ENCODE peak calls at places on chromosome 19, in seven cellular contexts. S is esophagus squamous epithelium, O is tibial nerve, Y is WERI-Rb-1, C is AG04449, G is upper lobe of right lung, K is stomach. Z is an unnamed sample.

GRCh38 chr19:42024622-42025111 is 30.6 kb upstream of the ATP1A3 start:
- DNase-seq in S (no peak), O (no peak), Y (no peak), C (no peak), G (no peak), K (no peak), Z (no peak)

GRCh38 chr19:49887653-49888477 is 8.8 kb downstream of the IL4I1 start:
- DNase-seq in S (no peak), O (no peak), Y (peak; percentile 73), C (no peak), G (peak; percentile 64), K (no peak), Z (no peak)

GRCh38 chr19:1567116-1567847 is 843 bp downstream of the MEX3D start:
- DNase-seq in S (no peak), O (no peak), Y (no peak), C (no peak), G (peak; percentile 74), K (peak; percentile 45), Z (no peak)

GRCh38 chr19:504634-505033 is 2.7 kb upstream of the TPGS1 start:
- DNase-seq in S (no peak), O (no peak), Y (no peak), C (no peak), G (no peak), K (no peak), Z (no peak)

GRCh38 chr19:2361259-2362038 is 1.4 kb downstream of the TMPRSS9 start:
- DNase-seq in S (no peak), O (no peak), Y (no peak), C (no peak), G (no peak), K (no peak), Z (no peak)

GRCh38 chr19:15372891-15373301 is 6.7 kb downstream of the AKAP8 start:
- DNase-seq in S (no peak), O (no peak), Y (no peak), C (no peak), G (no peak), K (no peak), Z (no peak)

GRCh38 chr19:995051-995827 is 5.0 kb upstream of the GRIN3B start:
- DNase-seq in S (no peak), O (no peak), Y (no peak), C (no peak), G (peak; percentile 84), K (no peak), Z (no peak)

GRCh38 chr19:41606215-41606837 is 20.5 kb downstream of the CEACAM4 start:
- DNase-seq in S (no peak), O (no peak), Y (no peak), C (no peak), G (no peak), K (peak; percentile 11), Z (no peak)

GRCh38 chr19:40612831-40613668 is 11.9 kb downstream of the LTBP4 start:
- DNase-seq in S (peak; percentile 25), O (peak; percentile 70), Y (no peak), C (no peak), G (peak; percentile 88), K (peak; percentile 72), Z (no peak)

GRCh38 chr19:56348289-56348877 is 33.7 kb upstream of the ZSCAN5A start:
- DNase-seq in S (no peak), O (no peak), Y (peak; percentile 41), C (no peak), G (no peak), K (no peak), Z (no peak)

GRCh38 chr19:16017138-16017490 is 59.2 kb upstream of the TPM4 start:
- DNase-seq in S (no peak), O (no peak), Y (no peak), C (no peak), G (peak; percentile 37), K (peak; percentile 17), Z (no peak)

GRCh38 chr19:15934332-15935078 is at the start of gene CYP4F11:
- DNase-seq in S (no peak), O (peak; percentile 23), Y (no peak), C (no peak), G (peak; percentile 92), K (peak; percentile 96), Z (no peak)

GRCh38 chr19:8526345-8527062 is 12.5 kb upstream of the ZNF414 start:
- DNase-seq in S (no peak), O (peak; percentile 91), Y (peak; percentile 95), C (peak; percentile 51), G (peak; percentile 94), K (peak; percentile 93), Z (no peak)

GRCh38 chr19:16876904-16877361 is 11.9 kb upstream of the F2RL3 start:
- DNase-seq in S (no peak), O (no peak), Y (no peak), C (no peak), G (no peak), K (no peak), Z (no peak)

GRCh38 chr19:38869160-38869835 is 8.8 kb downstream of the RINL start:
- DNase-seq in S (no peak), O (no peak), Y (no peak), C (no peak), G (no peak), K (no peak), Z (no peak)

GRCh38 chr19:27776524-27776923 is 1436.4 kb downstream of the UQCRFS1 start:
- DNase-seq in S (no peak), O (no peak), Y (peak; percentile 82), C (no peak), G (no peak), K (no peak), Z (no peak)

GRCh38 chr19:27779953-27780352 is 1433.0 kb downstream of the UQCRFS1 start:
- DNase-seq in S (no peak), O (no peak), Y (no peak), C (no peak), G (no peak), K (no peak), Z (no peak)

GRCh38 chr19:27777242-27777641 is 1435.7 kb downstream of the UQCRFS1 start:
- DNase-seq in S (no peak), O (no peak), Y (peak; percentile 36), C (no peak), G (no peak), K (no peak), Z (no peak)

GRCh38 chr19:27777726-27778125 is 1435.2 kb downstream of the UQCRFS1 start:
- DNase-seq in S (no peak), O (no peak), Y (peak; percentile 28), C (no peak), G (no peak), K (no peak), Z (no peak)

GRCh38 chr19:27780367-27781065 is 1432.4 kb downstream of the UQCRFS1 start:
- DNase-seq in S (no peak), O (no peak), Y (no peak), C (no peak), G (no peak), K (no peak), Z (no peak)
- H3K4me3 ChIP-seq in S (no peak overlapping the region), O (no peak overlapping the region), Y (no peak overlapping the region), C (no peak overlapping the region), G (no peak overlapping the region), K (no peak overlapping the region), Z (no peak overlapping the region)

GRCh38 chr19:5567971-5568407 is 236 bp upstream of the TINCR start:
- DNase-seq in S (no peak), O (no peak), Y (no peak), C (no peak), G (no peak), K (no peak), Z (no peak)

GRCh38 chr19:5564930-5565329 is 2.8 kb downstream of the TINCR start:
- DNase-seq in S (no peak), O (no peak), Y (no peak), C (no peak), G (no peak), K (no peak), Z (no peak)

GRCh38 chr19:5571777-5572176 is 4.0 kb upstream of the TINCR start:
- DNase-seq in S (no peak), O (no peak), Y (no peak), C (no peak), G (no peak), K (no peak), Z (no peak)

GRCh38 chr19:5563941-5564612 is 3.7 kb downstream of the TINCR start:
- DNase-seq in S (no peak), O (no peak), Y (no peak), C (no peak), G (no peak), K (no peak), Z (no peak)

GRCh38 chr19:5567360-5567970 is at the start of gene TINCR:
- DNase-seq in S (no peak), O (no peak), Y (no peak), C (no peak), G (no peak), K (no peak), Z (no peak)
- TF ChIP-seq CTCF in S (no peak), O (no peak), Y (no peak), C (no peak), G (no peak), K (no peak), Z (no peak)

DNA sequence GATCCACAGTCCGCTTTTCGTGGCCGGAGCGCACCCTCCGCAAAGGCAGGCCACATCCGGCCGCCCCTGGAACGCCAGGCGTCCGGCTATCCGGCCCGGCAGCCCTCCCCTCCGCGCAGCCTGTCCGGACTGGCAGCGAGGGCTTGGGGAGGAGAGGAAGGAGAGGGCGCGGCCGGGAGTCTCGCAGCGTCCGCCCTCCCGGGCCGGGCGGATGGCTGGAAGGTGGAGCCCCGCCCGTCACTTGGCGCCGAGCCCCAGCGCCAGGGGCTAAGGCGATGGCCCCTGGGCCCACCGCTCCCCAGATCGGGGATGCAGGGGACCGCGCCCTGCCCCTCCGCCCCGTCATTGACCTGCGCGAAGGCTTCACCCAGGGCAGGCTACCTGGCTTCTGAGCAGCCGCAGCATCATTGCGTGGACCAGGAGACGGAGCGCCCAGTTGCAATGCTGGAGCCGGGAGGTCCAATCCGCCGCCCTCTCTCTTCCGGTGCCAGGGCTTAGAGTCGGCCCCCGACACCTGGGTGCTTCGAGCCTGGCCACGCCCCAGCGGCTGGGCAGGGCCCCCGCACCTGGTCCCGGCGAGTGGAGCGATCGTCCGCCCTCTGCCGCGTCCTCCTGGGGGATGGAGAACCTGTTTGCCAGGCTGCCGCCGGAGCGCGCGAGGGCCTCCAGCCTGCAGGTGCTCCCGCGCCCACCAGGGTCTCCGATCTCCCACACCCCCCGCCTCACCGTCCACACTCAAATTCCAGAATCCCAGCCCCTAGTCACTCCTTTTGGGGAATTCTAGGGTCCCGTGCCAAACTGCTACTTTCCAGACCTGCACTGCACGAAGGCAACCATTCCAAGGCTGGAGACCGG is at the start of gene FUT1:
- DNase-seq in S (no peak), O (no peak), Y (peak; percentile 70), C (no peak), G (peak; percentile 90), K (peak; percentile 95), Z (no peak)
- H3K4me3 ChIP-seq in S (peak within 1 kb of the TSS; percentile 42), O (peak within 1 kb of the TSS; percentile 30), Y (peak within 1 kb of the TSS; percentile 43), C (peak within 1 kb of the TSS; percentile 30), G (peak within 1 kb of the TSS; percentile 56), K (peak within 1 kb of the TSS; percentile 48), Z (no peak within 1 kb of the TSS)

DNA sequence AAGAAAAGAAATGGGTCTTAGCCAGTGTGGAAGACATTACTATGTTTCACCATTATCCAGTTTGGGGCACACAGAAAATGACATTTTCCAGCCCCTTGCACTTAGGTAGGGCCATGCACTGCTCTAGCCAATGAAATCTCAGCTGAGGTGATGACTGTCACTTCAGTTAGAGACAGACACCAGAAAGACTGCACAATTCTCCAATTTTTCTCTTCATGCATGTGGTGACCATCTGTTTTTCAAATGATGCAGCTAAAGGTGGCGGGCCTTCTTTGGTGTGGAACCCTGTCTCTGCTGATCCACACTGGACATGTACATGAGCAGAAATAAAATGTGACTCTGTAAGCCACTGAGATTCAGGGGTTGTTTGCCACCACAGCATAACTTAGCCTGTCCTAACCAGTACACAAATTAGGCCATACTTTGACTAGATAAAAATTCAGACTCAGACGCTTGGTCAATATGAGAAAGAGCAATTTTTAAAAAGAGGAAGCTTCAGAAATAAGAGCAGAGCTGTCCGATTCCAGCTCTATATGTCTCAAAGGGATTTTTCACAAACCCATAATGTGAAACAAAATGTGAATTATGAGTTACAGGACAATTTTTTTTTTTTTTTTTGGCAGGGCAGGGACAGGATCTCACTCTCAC is 6.7 kb downstream of the ZNF565 start:
- DNase-seq in S (no peak), O (no peak), Y (no peak), C (no peak), G (no peak), K (no peak), Z (peak; percentile 64)
- TF ChIP-seq CTCF in S (no peak), O (no peak), Y (no peak), C (no peak), G (no peak), K (no peak), Z (no peak)